ENCODE peak calls at places on chromosomes 3 and 15, in six cellular contexts. S is HepG2, E is GM12878, H is K562, W is upper lobe of left lung, K is A549. R is an unnamed sample. For H3K4me1, the result is how much of the 10 kb centered on the place peaks cover.

GRCh38 chr15:43218908-43219706 is 1.7 kb downstream of the EPB42 start:
- ATAC-seq in S (no peak), E (no peak), H (peak), W (no peak), K (no peak), R (no peak)

GRCh38 chr3:69865920-69866679 is 126.8 kb downstream of the MITF start:
- ATAC-seq in S (no peak), E (peak), H (peak), W (peak), K (peak), R (peak)

GRCh38 chr3:9278498-9278897 is 29.1 kb upstream of the SRGAP3 start:
- ATAC-seq in S (no peak), E (peak), H (no peak), W (no peak), K (no peak), R (no peak)

GRCh38 chr15:71083349-71083748 is 31.9 kb upstream of the THSD4 start:
- ATAC-seq in S (no peak), E (no peak), H (no peak), W (peak), K (no peak), R (no peak)

GRCh38 chr15:98850991-98851776 is 156.4 kb downstream of the PGPEP1L start:
- ATAC-seq in S (peak), E (peak), H (peak), W (peak), K (peak), R (peak)

GRCh38 chr3:11660242-11660641 is 16.5 kb upstream of the VGLL4 start:
- ATAC-seq in S (peak), E (no peak), H (no peak), W (no peak), K (no peak), R (no peak)

GRCh38 chr15:72983812-72984211 is 68.5 kb upstream of the NEO1 start:
- ATAC-seq in S (no peak), E (no peak), H (no peak), W (no peak), K (no peak), R (peak)

GRCh38 chr3:183094711-183095110 is 4.6 kb downstream of the MCCC1 start:
- ATAC-seq in S (no peak), E (no peak), H (no peak), W (no peak), K (no peak), R (no peak)

GRCh38 chr3:8282541-8283165 is 219.0 kb upstream of the LMCD1 start:
- ATAC-seq in S (no peak), E (no peak), H (no peak), W (no peak), K (no peak), R (no peak)

GRCh38 chr3:194054540-194054939 is 81.4 kb upstream of the HES1 start:
- ATAC-seq in S (no peak), E (no peak), H (no peak), W (no peak), K (no peak), R (no peak)
- H3K4me1 ChIP-seq in S (under half), E (under half), H (under half), W (under half), K (under half), R (under half)

GRCh38 chr3:111159391-111159790 is 87.8 kb downstream of the NECTIN3 start:
- ATAC-seq in S (no peak), E (no peak), H (no peak), W (no peak), K (no peak), R (no peak)
- TF ChIP-seq EP300 in S (no peak), E (no peak), H (no peak), W (no peak), K (no peak), R (no peak)

GRCh38 chr15:91862891-91863520 is 9.5 kb downstream of the SLCO3A1 start:
- ATAC-seq in S (no peak), E (no peak), H (no peak), W (no peak), K (no peak), R (no peak)

GRCh38 chr15:91865486-91865885 is 12.0 kb downstream of the SLCO3A1 start:
- ATAC-seq in S (no peak), E (no peak), H (no peak), W (no peak), K (no peak), R (no peak)

GRCh38 chr15:91865903-91866302 is 12.4 kb downstream of the SLCO3A1 start:
- ATAC-seq in S (no peak), E (no peak), H (no peak), W (no peak), K (no peak), R (no peak)

GRCh38 chr15:91863621-91864255 is 10.2 kb downstream of the SLCO3A1 start:
- ATAC-seq in S (no peak), E (no peak), H (no peak), W (no peak), K (no peak), R (no peak)

DNA sequence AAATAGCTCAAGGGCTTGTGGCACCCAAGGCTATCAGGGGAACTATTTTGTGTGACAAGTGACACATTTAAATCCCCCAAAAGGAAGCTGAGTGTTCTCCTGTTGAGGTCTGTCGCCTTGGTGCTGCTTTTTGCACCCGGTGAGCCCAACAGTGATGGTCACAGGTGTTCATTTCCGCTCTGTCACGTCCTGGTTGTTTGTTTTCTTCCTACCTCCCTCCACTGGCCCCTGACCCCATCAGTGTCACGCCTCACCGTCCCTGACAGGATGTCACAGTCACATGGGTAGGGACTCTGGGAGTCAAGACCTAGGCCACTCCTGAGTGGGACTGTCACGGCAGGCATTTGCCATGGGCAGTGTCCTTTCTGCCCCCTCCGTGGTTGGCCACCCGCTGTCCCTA is 11.2 kb downstream of the SLCO3A1 start:
- ATAC-seq in S (no peak), E (peak), H (no peak), W (no peak), K (no peak), R (no peak)
- H3K4me1 ChIP-seq in S (under half), E (under half), H (under half), W (half or more), K (under half), R (under half)

DNA sequence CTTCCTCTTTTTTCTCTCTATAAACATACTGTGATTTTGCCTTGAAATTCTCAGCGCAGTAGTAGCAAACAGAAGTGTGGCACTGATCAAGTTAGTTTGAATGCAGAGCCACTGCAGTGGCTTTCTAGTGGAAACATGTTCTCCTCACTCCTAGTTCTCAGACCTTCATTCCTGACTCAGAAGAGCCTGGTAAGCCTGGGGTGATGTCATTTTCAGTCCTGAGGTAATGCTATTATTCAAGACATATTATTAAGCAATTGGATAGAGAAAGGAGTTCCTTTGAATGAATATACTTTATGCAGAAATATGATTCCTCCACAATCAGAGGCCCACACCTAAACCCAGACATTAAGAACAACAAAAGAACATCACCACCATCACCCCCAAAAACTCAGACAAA is 255.2 kb upstream of the TBL1XR1 start:
- ATAC-seq in S (no peak), E (no peak), H (no peak), W (no peak), K (peak), R (peak)
- TF ChIP-seq EP300 in S (no peak), E (no peak), H (no peak), W (no peak), K (no peak), R (no peak)

GRCh38 chr3:65955792-65956477 is 82.8 kb downstream of the MAGI1 start:
- ATAC-seq in S (peak), E (no peak), H (no peak), W (no peak), K (peak), R (no peak)
- H3K4me1 ChIP-seq in S (half or more), E (under half), H (under half), W (half or more), K (under half), R (under half)